ENCODE peak calls at places on chromosomes 13 and 19, in eight cellular contexts. D is H7, L is transverse colon, P is tibial artery, R is choroid plexus epithelial cell, J is heart right ventricle, U is testis, B is astrocyte. V is an unnamed sample.

GRCh38 chr19:41000310-41000737 is 9.2 kb downstream of the CYP2B6 start:
- DNase-seq in D (no peak), L (peak; percentile 48), P (no peak), R (peak; percentile 14), J (no peak), U (no peak), B (no peak), V (no peak)

GRCh38 chr13:100470841-100471505 is 117.6 kb downstream of the GGACT start:
- DNase-seq in D (no peak), L (no peak), P (no peak), R (no peak), J (no peak), U (no peak), B (no peak), V (peak; percentile 67)

GRCh38 chr13:98297043-98297442 is 120.0 kb upstream of the RNF113B start:
- DNase-seq in D (no peak), L (no peak), P (no peak), R (no peak), J (no peak), U (no peak), B (no peak), V (no peak)

GRCh38 chr19:19741184-19741583 is 8.3 kb upstream of the ZNF14 start:
- DNase-seq in D (peak; percentile 28), L (no peak), P (no peak), R (no peak), J (no peak), U (no peak), B (no peak), V (no peak)

GRCh38 chr13:73800011-73800410 is 334.2 kb downstream of the KLF12 start:
- DNase-seq in D (no peak), L (no peak), P (no peak), R (no peak), J (no peak), U (no peak), B (no peak), V (no peak)

GRCh38 chr13:38417727-38418126 is 68.1 kb downstream of the UFM1 start:
- DNase-seq in D (peak; percentile 47), L (no peak), P (no peak), R (peak; percentile 59), J (no peak), U (no peak), B (no peak), V (peak; percentile 23)

GRCh38 chr19:29535432-29535831 is 9.6 kb downstream of the VSTM2B start:
- DNase-seq in D (no peak), L (no peak), P (peak; percentile 48), R (no peak), J (no peak), U (peak; percentile 13), B (no peak), V (no peak)

GRCh38 chr13:73832203-73832602 is 302.0 kb downstream of the KLF12 start:
- DNase-seq in D (no peak), L (no peak), P (no peak), R (no peak), J (no peak), U (no peak), B (no peak), V (no peak)

GRCh38 chr19:39157275-39157996 is 31.9 kb downstream of the PAK4 start:
- DNase-seq in D (no peak), L (no peak), P (no peak), R (peak; percentile 50), J (no peak), U (no peak), B (peak; percentile 25), V (no peak)

GRCh38 chr19:33426621-33427475 is 53.3 kb downstream of the CEBPG start:
- DNase-seq in D (no peak), L (no peak), P (no peak), R (no peak), J (no peak), U (no peak), B (no peak), V (no peak)

GRCh38 chr13:82938644-82939043 is 943.6 kb downstream of the SLITRK1 start:
- DNase-seq in D (no peak), L (no peak), P (no peak), R (no peak), J (no peak), U (no peak), B (no peak), V (no peak)

GRCh38 chr13:105587786-105588185 is 947.7 kb downstream of the EFNB2 start:
- DNase-seq in D (peak; percentile 7), L (no peak), P (no peak), R (peak; percentile 50), J (no peak), U (no peak), B (peak; percentile 67), V (no peak)

GRCh38 chr13:46181799-46182490 is at the start of gene LCP1:
- DNase-seq in D (no peak), L (peak; percentile 44), P (no peak), R (no peak), J (no peak), U (no peak), B (no peak), V (peak; percentile 98)

GRCh38 chr19:31387662-31388175 is 38.5 kb upstream of the TSHZ3 start:
- DNase-seq in D (no peak), L (no peak), P (no peak), R (no peak), J (no peak), U (no peak), B (no peak), V (no peak)

GRCh38 chr19:10517760-10518443 is 655 bp upstream of the S1PR5 start:
- DNase-seq in D (peak; percentile 92), L (no peak), P (no peak), R (peak; percentile 15), J (peak; percentile 27), U (no peak), B (no peak), V (no peak)
- H3K4me3 ChIP-seq in D (peak overlapping the region; percentile 66), L (no peak overlapping the region), P (peak overlapping the region; percentile 42), R (peak overlapping the region; percentile 33), J (peak overlapping the region; percentile 22), U (peak overlapping the region; percentile 4), B (peak overlapping the region; percentile 33), V (no peak overlapping the region)

GRCh38 chr19:345320-345879 is 804 bp upstream of the MIER2 start:
- DNase-seq in D (peak; percentile 43), L (no peak), P (no peak), R (no peak), J (no peak), U (no peak), B (no peak), V (no peak)
- H3K4me3 ChIP-seq in D (peak overlapping the region; percentile 67), L (no peak overlapping the region), P (peak overlapping the region; percentile 96), R (no peak overlapping the region), J (peak overlapping the region; percentile 89), U (peak overlapping the region; percentile 86), B (no peak overlapping the region), V (peak overlapping the region; percentile 44)

GRCh38 chr13:39600766-39601165 is 2.2 kb downstream of the LHFPL6 start:
- DNase-seq in D (peak; percentile 73), L (no peak), P (peak; percentile 80), R (peak; percentile 56), J (peak; percentile 73), U (no peak), B (no peak), V (no peak)

GRCh38 chr13:39601636-39602035 is 1.4 kb downstream of the LHFPL6 start:
- DNase-seq in D (no peak), L (no peak), P (no peak), R (no peak), J (no peak), U (no peak), B (no peak), V (no peak)

GRCh38 chr13:39602277-39602613 is 748 bp downstream of the LHFPL6 start:
- DNase-seq in D (no peak), L (no peak), P (no peak), R (no peak), J (no peak), U (no peak), B (no peak), V (no peak)

GRCh38 chr13:39597828-39598227 is 5.2 kb downstream of the LHFPL6 start:
- DNase-seq in D (no peak), L (no peak), P (no peak), R (peak; percentile 76), J (no peak), U (no peak), B (no peak), V (no peak)

DNA sequence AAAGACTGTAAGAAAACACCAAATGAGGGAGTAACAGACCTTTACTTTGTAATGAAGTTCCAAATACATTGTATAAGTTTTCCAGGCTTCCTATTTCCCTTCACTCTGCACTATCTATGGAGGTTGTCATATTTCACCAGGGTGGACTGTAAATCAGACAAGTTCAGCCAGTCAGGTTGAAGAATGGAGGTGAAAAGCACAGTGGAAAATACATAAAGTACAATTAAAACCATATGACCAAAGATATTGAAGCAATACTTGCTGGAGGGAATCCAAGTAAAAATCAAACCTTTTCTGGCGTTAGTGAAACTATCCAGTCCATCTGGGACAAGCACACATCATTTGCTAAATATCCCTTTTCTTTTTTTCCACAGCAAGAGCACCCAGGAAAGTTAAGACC is 3.2 kb downstream of the LHFPL6 start:
- DNase-seq in D (no peak), L (no peak), P (no peak), R (peak; percentile 54), J (no peak), U (no peak), B (no peak), V (no peak)
- H3K4me3 ChIP-seq in D (no peak overlapping the region), L (no peak overlapping the region), P (peak overlapping the region; percentile 74), R (peak overlapping the region; percentile 82), J (peak overlapping the region; percentile 90), U (no peak overlapping the region), B (no peak overlapping the region), V (no peak overlapping the region)

GRCh38 chr19:1279261-1279660 is 3.9 kb downstream of the FAM174C start:
- DNase-seq in D (no peak), L (no peak), P (no peak), R (no peak), J (no peak), U (no peak), B (no peak), V (no peak)
- H3K4me3 ChIP-seq in D (no peak overlapping the region), L (no peak overlapping the region), P (no peak overlapping the region), R (no peak overlapping the region), J (no peak overlapping the region), U (no peak overlapping the region), B (no peak overlapping the region), V (no peak overlapping the region)

GRCh38 chr19:16283103-16283469 is 41.5 kb upstream of the KLF2 start:
- DNase-seq in D (no peak), L (no peak), P (no peak), R (no peak), J (no peak), U (no peak), B (no peak), V (no peak)
- H3K4me3 ChIP-seq in D (no peak overlapping the region), L (no peak overlapping the region), P (peak overlapping the region; percentile 46), R (peak overlapping the region; percentile 38), J (no peak overlapping the region), U (no peak overlapping the region), B (no peak overlapping the region), V (no peak overlapping the region)

V was measured in Jurkat, Clone E6-1.